ENCODE peak calls at places on chromosomes 6 and 20, in five cellular contexts. L, Z, S, G and N are unnamed samples.

GRCh38 chr20:51275816-51276215 is 252.9 kb upstream of the KCNG1 start:
- DNase-seq in L (peak), S (no peak), Z (no peak), G (no peak), N (no peak)

GRCh38 chr6:84728602-84729001 is 35.8 kb downstream of the TBX18 start:
- DNase-seq in Z (no peak), S (peak), G (peak), L (peak), N (no peak)

GRCh38 chr20:31517373-31517772 is 3.1 kb downstream of the HM13 start:
- DNase-seq in G (peak), S (peak), Z (no peak), L (peak), N (peak)

GRCh38 chr6:39451831-39452230 is 129.3 kb upstream of the KCNK16 start:
- DNase-seq in L (no peak), Z (no peak), S (peak), G (peak), N (no peak)

GRCh38 chr6:36296240-36296639 is 26.4 kb downstream of the PNPLA1 start:
- DNase-seq in S (no peak), G (no peak), L (peak), Z (no peak), N (no peak)

GRCh38 chr6:153334121-153334520 is 203.0 kb upstream of the RGS17 start:
- DNase-seq in S (no peak), L (no peak), G (no peak), Z (no peak), N (no peak)

GRCh38 chr20:38833857-38834164 is 28.3 kb downstream of the PPP1R16B start:
- DNase-seq in Z (no peak), L (no peak), S (no peak), G (no peak), N (no peak)

GRCh38 chr6:70336976-70337375 is 34.1 kb upstream of the COL9A1 start:
- DNase-seq in S (no peak), Z (no peak), L (no peak), G (no peak), N (no peak)

DNA sequence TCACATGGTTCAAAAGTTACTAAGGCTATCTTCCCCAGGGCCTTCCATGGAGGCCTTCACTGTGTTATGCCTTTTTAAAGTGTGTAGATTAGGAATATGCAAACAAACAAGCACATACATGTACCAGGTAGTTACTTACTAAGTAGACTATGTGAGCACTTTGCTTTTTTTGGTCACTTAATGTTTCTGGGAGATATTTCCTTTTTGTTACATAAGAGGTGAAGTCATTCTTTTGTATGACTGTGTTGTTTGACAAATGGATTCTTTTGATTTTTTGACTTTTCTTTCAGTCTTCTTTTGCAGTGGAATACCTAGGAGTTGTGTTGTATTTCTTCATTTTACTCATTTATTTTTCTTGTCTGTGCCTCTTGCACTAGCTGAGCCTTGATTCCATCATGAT is 39.6 kb upstream of the BCAS1 start:
- DNase-seq in L (no peak), S (no peak), G (no peak), Z (no peak), N (no peak)
- H3K4me3 ChIP-seq in L (no peak), S (no peak), G (no peak), Z (no peak), N (no peak)

GRCh38 chr6:107911711-107912110 is 46.3 kb downstream of the SEC63 start:
- DNase-seq in Z (no peak), S (no peak), G (no peak), L (no peak), N (no peak)
- H3K4me3 ChIP-seq in Z (no peak), S (no peak), G (no peak), L (no peak), N (no peak)

GRCh38 chr6:111485316-111485715 is 2.3 kb upstream of the REV3L start:
- DNase-seq in Z (no peak), G (no peak), L (no peak), S (no peak), N (no peak)
- H3K4me3 ChIP-seq in Z (no peak), G (no peak), L (no peak), S (no peak), N (no peak)

DNA sequence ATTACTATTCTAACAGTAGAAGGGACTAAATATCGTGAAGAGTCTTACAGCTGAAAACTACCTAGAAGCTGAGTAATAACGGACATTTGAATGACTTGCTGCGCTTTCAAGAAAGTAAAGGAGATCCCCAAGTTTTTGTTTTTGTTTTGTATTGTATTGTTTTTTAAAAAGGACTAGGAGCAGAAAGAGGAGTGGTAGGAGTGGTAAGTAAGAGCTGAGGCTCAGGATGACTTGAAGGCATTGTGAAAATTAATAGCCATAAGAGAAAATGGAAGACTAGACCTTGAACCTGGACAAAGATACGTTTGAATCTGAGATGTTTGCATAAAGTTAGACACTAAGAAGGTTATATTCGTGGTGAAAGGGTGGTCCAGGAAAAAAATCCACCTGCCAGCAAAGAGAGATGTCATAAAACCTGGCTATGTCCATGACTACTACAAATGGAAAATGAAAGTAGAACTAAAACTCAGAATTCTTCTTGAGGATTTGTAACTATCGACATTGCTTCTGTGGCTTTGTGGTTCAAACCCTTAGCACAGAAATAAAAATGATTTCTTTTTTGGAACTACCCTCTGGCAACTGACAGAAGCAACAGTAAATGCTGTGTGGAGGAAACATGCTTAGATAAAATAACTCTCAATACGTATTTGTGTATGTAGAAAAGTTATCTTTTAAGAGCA is 824.8 kb upstream of the FLRT3 start:
- DNase-seq in G (no peak), Z (no peak), S (no peak), L (no peak), N (no peak)
- H3K4me3 ChIP-seq in G (peak), Z (no peak), S (no peak), L (no peak), N (no peak)

GRCh38 chr6:111482236-111482958 is 621 bp downstream of the REV3L start:
- DNase-seq in S (no peak), G (no peak), L (peak), Z (no peak), N (no peak)

GRCh38 chr6:111482959-111483735 is at the start of gene REV3L:
- DNase-seq in S (peak), L (peak), G (peak), Z (peak), N (peak)

GRCh38 chr6:111483736-111484654 is 977 bp upstream of the REV3L start:
- DNase-seq in Z (peak), G (peak), S (peak), L (peak), N (peak)

GRCh38 chr6:111480988-111481830 is 1.8 kb downstream of the REV3L start:
- DNase-seq in G (no peak), S (no peak), Z (no peak), L (peak), N (no peak)

GRCh38 chr6:111481836-111482235 is 1.2 kb downstream of the REV3L start:
- DNase-seq in L (peak), S (no peak), Z (no peak), G (peak), N (no peak)
- H3K4me3 ChIP-seq in L (peak), S (peak), Z (peak), G (peak), N (peak)

GRCh38 chr6:28767133-28767532 is 156.7 kb downstream of the TRIM27 start:
- DNase-seq in L (no peak), Z (no peak), S (no peak), G (no peak), N (no peak)

GRCh38 chr6:28765978-28766351 is 157.8 kb downstream of the TRIM27 start:
- DNase-seq in L (no peak), S (no peak), G (no peak), Z (no peak), N (no peak)

GRCh38 chr6:28764761-28765282 is 159.0 kb downstream of the TRIM27 start:
- DNase-seq in S (no peak), G (no peak), L (no peak), Z (no peak), N (no peak)

GRCh38 chr6:28766426-28766825 is 157.4 kb downstream of the TRIM27 start:
- DNase-seq in S (no peak), G (no peak), Z (no peak), L (no peak), N (no peak)

GRCh38 chr6:28764014-28764723 is 159.6 kb downstream of the TRIM27 start:
- DNase-seq in L (no peak), S (no peak), Z (no peak), G (peak), N (no peak)
- H3K4me3 ChIP-seq in L (no peak), S (no peak), Z (no peak), G (peak), N (no peak)

GRCh38 chr6:45419574-45420082 is 41.9 kb upstream of the SUPT3H start:
- DNase-seq in Z (peak), G (peak), L (peak), S (peak), N (peak)

GRCh38 chr6:45422541-45423110 is 44.9 kb upstream of the SUPT3H start:
- DNase-seq in L (peak), S (no peak), G (peak), Z (no peak), N (no peak)

GRCh38 chr6:45420909-45421699 is 43.4 kb upstream of the SUPT3H start:
- DNase-seq in G (no peak), L (no peak), Z (no peak), S (no peak), N (no peak)

GRCh38 chr6:45421700-45422540 is 44.2 kb upstream of the SUPT3H start:
- DNase-seq in S (no peak), Z (no peak), G (peak), L (peak), N (no peak)

GRCh38 chr6:45420083-45420908 is 42.6 kb upstream of the SUPT3H start:
- DNase-seq in G (no peak), S (no peak), Z (no peak), L (peak), N (no peak)
- H3K4me3 ChIP-seq in G (peak), S (peak), Z (peak), L (peak), N (no peak)

GRCh38 chr6:139161817-139162284 is 27.0 kb downstream of the HECA start:
- DNase-seq in S (no peak), Z (no peak), G (no peak), L (no peak), N (no peak)

GRCh38 chr6:139165324-139165723 is 30.4 kb downstream of the HECA start:
- DNase-seq in L (no peak), G (no peak), Z (no peak), S (no peak), N (no peak)

GRCh38 chr6:139159016-139159415 is 24.1 kb downstream of the HECA start:
- DNase-seq in Z (no peak), L (no peak), S (no peak), G (no peak), N (no peak)

GRCh38 chr6:139164001-139164400 is 29.1 kb downstream of the HECA start:
- DNase-seq in Z (no peak), L (peak), S (no peak), G (no peak), N (no peak)

GRCh38 chr6:139161169-139161568 is 26.3 kb downstream of the HECA start:
- DNase-seq in Z (no peak), G (no peak), L (no peak), S (peak), N (no peak)
- H3K4me3 ChIP-seq in Z (no peak), G (no peak), L (no peak), S (no peak), N (no peak)

GRCh38 chr20:23049933-23050838 is 714 bp upstream of the THBD start:
- DNase-seq in S (no peak), L (no peak), Z (no peak), G (peak), N (no peak)
- H3K4me3 ChIP-seq in S (peak), L (peak), Z (peak), G (peak), N (no peak)